ENCODE peak calls at places on chromosomes 13 and 19, in eight cellular contexts. L, Q, A, S, C, K, X and B are unnamed samples.

GRCh38 chr13:48233886-48234488 is 981 bp downstream of the ITM2B start:
- DNase-seq in L (no peak), Q (no peak), C (no peak), K (no peak), A (no peak), X (no peak), S (no peak), B (no peak)

GRCh38 chr13:112245959-112246358 is 130.2 kb upstream of the SPACA7 start:
- DNase-seq in S (no peak), Q (no peak), L (no peak), C (no peak), K (no peak), X (no peak), A (no peak), B (no peak)

GRCh38 chr19:543912-544608 is at the start of gene GZMM:
- DNase-seq in X (no peak), A (no peak), K (no peak), Q (no peak), L (no peak), S (peak), C (no peak), B (no peak)

GRCh38 chr13:24161010-24161775 is 673 bp downstream of the SPATA13 start:
- DNase-seq in L (no peak), X (peak), A (no peak), C (no peak), Q (peak), K (peak), S (peak), B (no peak)

GRCh38 chr19:757811-758668 is 7.1 kb downstream of the MISP start:
- DNase-seq in K (no peak), S (peak), Q (no peak), X (no peak), C (no peak), L (no peak), A (peak), B (no peak)

GRCh38 chr19:677201-677600 is 1.0 kb downstream of the FSTL3 start:
- DNase-seq in K (peak), Q (peak), S (peak), C (no peak), L (peak), X (peak), A (no peak), B (peak)

GRCh38 chr13:23921451-23921888 is 24.2 kb upstream of the C1QTNF9B start:
- DNase-seq in Q (no peak), S (no peak), X (no peak), C (peak), L (no peak), K (no peak), A (no peak), B (peak)

GRCh38 chr13:90185734-90186133 is 1161.8 kb upstream of the MIR17HG start:
- DNase-seq in K (no peak), X (no peak), C (no peak), S (no peak), L (no peak), A (no peak), Q (no peak), B (no peak)

GRCh38 chr19:17762505-17763229 is 11.4 kb downstream of the FCHO1 start:
- DNase-seq in K (no peak), A (no peak), S (no peak), L (peak), C (no peak), Q (no peak), X (no peak), B (no peak)

GRCh38 chr19:5948697-5949564 is 29.0 kb downstream of the RANBP3 start:
- DNase-seq in X (no peak), K (no peak), L (no peak), Q (no peak), A (no peak), C (no peak), S (no peak), B (no peak)

GRCh38 chr13:29227560-29227959 is 367.9 kb downstream of the SLC7A1 start:
- DNase-seq in C (no peak), S (no peak), L (no peak), A (no peak), X (no peak), Q (no peak), K (no peak), B (no peak)

GRCh38 chr19:3459965-3460582 is 20.3 kb downstream of the SMIM24 start:
- DNase-seq in K (no peak), A (no peak), Q (no peak), X (no peak), L (no peak), S (no peak), C (no peak), B (no peak)
- TF ChIP-seq POLR2A in K (no peak), A (no peak), Q (no peak), X (peak), L (no peak), S (no peak), C (no peak), B (no peak)

GRCh38 chr19:44951179-44952159 is 3.7 kb upstream of the CLPTM1 start:
- DNase-seq in C (peak), Q (peak), X (peak), S (no peak), L (peak), K (peak), A (no peak), B (peak)
- H3K27ac ChIP-seq in C (no peak), Q (peak), X (peak), S (peak), L (peak), K (peak), A (no peak), B (peak)

GRCh38 chr19:40367577-40368434 is 19.3 kb downstream of the PLD3 start:
- DNase-seq in X (no peak), Q (no peak), S (peak), C (no peak), L (no peak), K (no peak), A (no peak), B (no peak)

GRCh38 chr19:40366697-40367561 is 18.4 kb downstream of the PLD3 start:
- DNase-seq in C (no peak), S (no peak), Q (no peak), K (no peak), A (no peak), X (no peak), L (no peak), B (no peak)

GRCh38 chr19:40363128-40363527 is 14.6 kb downstream of the PLD3 start:
- DNase-seq in Q (no peak), C (no peak), L (no peak), S (no peak), A (no peak), K (no peak), X (no peak), B (no peak)

GRCh38 chr19:40365010-40365409 is 16.5 kb downstream of the PLD3 start:
- DNase-seq in L (no peak), A (no peak), C (no peak), Q (no peak), S (no peak), X (no peak), K (no peak), B (no peak)

GRCh38 chr19:40365613-40366401 is 17.3 kb downstream of the PLD3 start:
- DNase-seq in C (no peak), Q (peak), S (peak), K (peak), X (peak), A (peak), L (peak), B (peak)
- TF ChIP-seq POLR2A in C (no peak), Q (no peak), S (no peak), K (peak), X (no peak), A (no peak), L (peak), B (no peak)

DNA sequence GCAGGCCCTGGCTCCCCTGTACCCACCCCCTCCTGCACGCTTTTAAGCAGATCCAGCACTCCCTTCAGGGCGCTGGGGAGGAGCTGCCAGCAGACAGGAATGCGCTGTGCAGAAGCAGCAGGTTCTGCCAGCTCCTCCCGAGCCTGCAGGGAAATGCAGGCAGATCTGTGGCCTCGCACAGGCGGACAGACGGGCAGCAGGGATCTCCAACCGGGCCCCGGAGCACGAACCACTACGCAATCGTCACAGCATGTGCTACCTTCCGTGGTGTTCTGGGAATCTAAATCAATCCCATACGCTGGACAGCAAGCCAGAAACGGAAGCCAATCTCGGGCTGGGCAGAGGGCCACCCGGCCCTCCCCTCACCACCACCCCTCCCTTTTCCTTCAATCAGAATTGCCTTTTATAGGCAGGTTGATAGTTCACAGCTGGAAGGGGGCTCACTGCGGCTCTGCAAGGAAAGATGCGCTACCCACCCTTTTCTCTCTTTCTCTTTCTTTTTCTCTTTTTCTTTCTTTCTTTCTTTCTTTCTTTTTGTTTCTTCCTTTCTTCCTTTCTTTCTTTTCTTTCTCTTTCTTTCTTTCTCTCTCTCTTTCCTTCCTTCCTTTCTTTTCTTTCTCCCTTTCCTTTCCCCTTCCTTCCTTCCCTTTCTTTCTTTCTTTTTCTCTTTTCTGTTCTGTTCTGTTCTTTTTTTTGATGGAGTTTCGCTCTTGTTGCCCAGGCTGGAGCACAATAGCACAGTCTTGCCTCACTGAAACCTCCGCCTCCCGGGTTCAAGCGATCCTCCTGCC is 99.9 kb downstream of the GNG7 start:
- DNase-seq in S (peak), K (peak), L (no peak), A (peak), X (peak), C (no peak), Q (peak), B (peak)
- H3K27ac ChIP-seq in S (peak), K (peak), L (peak), A (peak), X (peak), C (no peak), Q (peak), B (peak)

GRCh38 chr19:2273356-2274184 is 8.4 kb downstream of the PEAK3 start:
- DNase-seq in C (peak), X (peak), A (peak), S (peak), Q (peak), L (peak), K (peak), B (peak)
- TF ChIP-seq POLR2A in C (no peak), X (no peak), A (no peak), S (no peak), Q (no peak), L (no peak), K (no peak), B (no peak)

DNA sequence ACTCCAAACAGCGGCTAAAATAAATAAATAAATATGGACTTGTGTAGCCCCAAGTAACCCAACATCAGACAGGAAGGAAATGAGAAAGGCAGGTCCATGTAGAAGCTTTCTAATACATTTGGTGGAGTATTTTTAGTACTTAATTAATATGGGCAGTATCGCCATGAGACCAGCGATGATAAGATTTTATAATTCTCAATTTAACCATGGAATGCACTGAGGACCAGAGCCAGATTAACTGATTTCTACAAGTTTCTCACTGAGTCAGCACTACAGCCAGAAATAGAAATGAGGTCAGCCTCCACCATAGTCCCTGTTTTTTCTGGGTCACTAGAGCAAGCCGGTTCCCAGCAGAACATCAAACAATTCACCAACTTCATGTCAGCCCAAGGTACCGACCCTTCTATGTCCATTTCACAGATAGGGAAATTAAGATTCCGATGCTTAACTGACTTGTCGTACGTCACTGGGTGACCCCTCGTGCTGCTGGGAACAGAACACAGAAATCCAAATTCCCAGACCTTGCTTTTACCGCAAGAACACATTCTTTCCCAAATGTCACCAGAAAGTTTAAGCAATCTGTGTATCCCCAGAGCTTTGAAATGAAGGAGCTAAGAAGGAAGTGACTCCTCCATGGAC is 90.4 kb downstream of the COL4A1 start:
- DNase-seq in S (no peak), C (no peak), X (no peak), L (no peak), A (no peak), Q (no peak), K (peak), B (no peak)
- H3K27ac ChIP-seq in S (peak), C (no peak), X (no peak), L (no peak), A (peak), Q (peak), K (peak), B (peak)

GRCh38 chr19:18831524-18832330 is at the start of gene UPF1:
- DNase-seq in X (peak), L (peak), C (peak), K (peak), Q (peak), A (peak), S (peak), B (peak)
- TF ChIP-seq POLR2A in X (peak), L (peak), C (peak), K (peak), Q (peak), A (peak), S (peak), B (peak)

GRCh38 chr19:35755550-35756371 is 1.1 kb downstream of the HSPB6 start:
- DNase-seq in L (no peak), C (no peak), A (peak), K (peak), S (peak), Q (peak), X (peak), B (peak)
- H3K27ac ChIP-seq in L (no peak), C (no peak), A (peak), K (peak), S (peak), Q (peak), X (peak), B (peak)

GRCh38 chr13:30353060-30353459 is 45.7 kb upstream of the KATNAL1 start:
- DNase-seq in K (no peak), L (no peak), A (no peak), S (no peak), X (no peak), Q (no peak), C (no peak), B (no peak)

GRCh38 chr13:30355839-30356238 is 48.5 kb upstream of the KATNAL1 start:
- DNase-seq in X (no peak), A (no peak), L (no peak), C (no peak), K (no peak), Q (no peak), S (no peak), B (no peak)

GRCh38 chr13:30353601-30354000 is 46.2 kb upstream of the KATNAL1 start:
- DNase-seq in A (no peak), K (no peak), X (no peak), L (no peak), S (no peak), Q (no peak), C (no peak), B (no peak)

GRCh38 chr13:30355405-30355741 is 48.0 kb upstream of the KATNAL1 start:
- DNase-seq in K (no peak), Q (peak), S (peak), X (no peak), L (no peak), C (no peak), A (no peak), B (no peak)

DNA sequence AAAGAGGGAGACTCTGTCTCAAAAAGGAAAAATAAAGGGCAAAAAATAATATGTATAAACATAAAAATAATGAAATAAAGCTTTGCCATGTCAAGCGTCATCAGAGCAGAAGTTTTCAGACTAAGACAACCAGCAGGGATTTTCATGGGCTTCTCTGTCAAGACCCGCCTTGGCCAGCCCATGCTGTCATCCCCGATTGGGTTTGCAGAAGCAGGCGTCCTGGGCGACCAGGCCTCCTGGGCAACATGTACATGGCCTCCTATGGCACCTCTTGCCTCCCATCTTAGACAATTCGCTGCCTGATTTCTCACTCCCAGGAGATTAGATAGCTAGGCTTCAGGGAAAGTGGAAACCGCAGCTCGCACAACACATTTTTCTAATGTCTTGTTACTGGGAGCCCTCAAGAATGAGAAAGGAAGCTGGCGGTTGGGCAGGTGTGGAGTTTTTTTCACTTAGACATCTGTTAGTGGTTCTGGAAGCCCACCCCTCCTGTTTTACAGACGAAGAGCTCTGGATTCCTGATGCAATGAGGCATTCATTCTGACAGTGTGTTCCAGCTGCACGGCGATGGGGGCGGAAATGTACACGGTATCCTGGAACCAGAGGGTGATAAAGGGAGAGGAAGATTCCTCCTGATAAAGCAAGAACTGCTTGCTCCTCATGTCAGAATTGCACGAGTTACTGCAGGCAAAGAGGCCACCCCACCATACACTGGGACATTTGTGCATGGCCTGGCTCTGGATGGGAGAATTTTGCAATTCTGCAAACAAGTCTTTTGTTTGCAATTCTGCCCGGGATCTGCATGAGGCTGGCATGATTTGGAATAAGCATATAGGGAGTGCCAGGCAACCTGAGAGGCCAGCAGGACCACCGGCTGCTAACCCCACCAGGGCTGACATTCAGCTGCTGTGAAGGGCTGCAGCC is 47.4 kb upstream of the KATNAL1 start:
- DNase-seq in Q (no peak), C (no peak), X (no peak), K (no peak), A (no peak), S (no peak), L (no peak), B (no peak)
- TF ChIP-seq POLR2A in Q (no peak), C (no peak), X (no peak), K (no peak), A (no peak), S (no peak), L (no peak), B (no peak)